ENCODE peak calls at places on chromosome 7, in seven cellular contexts. One of them, this sample, is unnamed.

GRCh38 chr7:36301914-36302771 is 87.5 kb upstream of the ANLN start:
- DNase-seq in SK-N-SH: no peak
- DNase-seq in HCT116: no peak
- DNase-seq in HepG2: no peak
- DNase-seq in K562: peak
- DNase-seq in H1: no peak
- DNase-seq in GM12878: no peak
- DNase-seq in this sample: no peak

GRCh38 chr7:30162622-30163124 is 27.9 kb downstream of the MTURN start:
- DNase-seq in SK-N-SH: no peak
- DNase-seq in HCT116: no peak
- DNase-seq in HepG2: peak
- DNase-seq in K562: no peak
- DNase-seq in H1: no peak
- DNase-seq in GM12878: no peak
- DNase-seq in this sample: no peak

GRCh38 chr7:112665709-112666108 is 124.5 kb downstream of the TMEM168 start:
- DNase-seq in SK-N-SH: peak
- DNase-seq in HCT116: no peak
- DNase-seq in HepG2: no peak
- DNase-seq in K562: no peak
- DNase-seq in H1: no peak
- DNase-seq in GM12878: no peak
- DNase-seq in this sample: peak

GRCh38 chr7:91940171-91940570 is 491 bp upstream of the AKAP9 start:
- DNase-seq in SK-N-SH: peak
- DNase-seq in HCT116: no peak
- DNase-seq in HepG2: peak
- DNase-seq in K562: peak
- DNase-seq in H1: no peak
- DNase-seq in GM12878: no peak
- DNase-seq in this sample: no peak

GRCh38 chr7:10205690-10206089 is 768.0 kb upstream of the PHF14 start:
- DNase-seq in SK-N-SH: no peak
- DNase-seq in HCT116: no peak
- DNase-seq in HepG2: no peak
- DNase-seq in K562: no peak
- DNase-seq in H1: no peak
- DNase-seq in GM12878: no peak
- DNase-seq in this sample: no peak

GRCh38 chr7:50404392-50404791 is 45.8 kb downstream of the FIGNL1 start:
- DNase-seq in SK-N-SH: peak
- DNase-seq in HCT116: no peak
- DNase-seq in HepG2: no peak
- DNase-seq in K562: peak
- DNase-seq in H1: no peak
- DNase-seq in GM12878: no peak
- DNase-seq in this sample: peak

GRCh38 chr7:47537716-47538640 is 43.9 kb downstream of the TNS3 start:
- DNase-seq in SK-N-SH: no peak
- DNase-seq in HCT116: no peak
- DNase-seq in HepG2: no peak
- DNase-seq in K562: no peak
- DNase-seq in H1: no peak
- DNase-seq in GM12878: no peak
- DNase-seq in this sample: no peak

GRCh38 chr7:100367676-100368613 is 5.3 kb upstream of the PILRA start:
- DNase-seq in SK-N-SH: no peak
- DNase-seq in HCT116: no peak
- DNase-seq in HepG2: no peak
- DNase-seq in K562: no peak
- DNase-seq in H1: no peak
- DNase-seq in GM12878: no peak
- DNase-seq in this sample: no peak

GRCh38 chr7:96674565-96674964 is 35.1 kb downstream of the SEM1 start:
- DNase-seq in SK-N-SH: no peak
- DNase-seq in HCT116: no peak
- DNase-seq in HepG2: no peak
- DNase-seq in K562: no peak
- DNase-seq in H1: no peak
- DNase-seq in GM12878: no peak
- DNase-seq in this sample: no peak

GRCh38 chr7:92836489-92837213 is at the start of gene CDK6:
- DNase-seq in SK-N-SH: peak
- DNase-seq in HCT116: no peak
- DNase-seq in HepG2: peak
- DNase-seq in K562: peak
- DNase-seq in H1: no peak
- DNase-seq in GM12878: no peak
- DNase-seq in this sample: no peak

GRCh38 chr7:78020131-78020873 is 221.7 kb downstream of the PHTF2 start:
- DNase-seq in SK-N-SH: peak
- DNase-seq in HCT116: peak
- DNase-seq in HepG2: peak
- DNase-seq in K562: peak
- DNase-seq in H1: no peak
- DNase-seq in GM12878: peak
- DNase-seq in this sample: peak

GRCh38 chr7:84070101-84070500 is 124.5 kb downstream of the SEMA3A start:
- DNase-seq in SK-N-SH: no peak
- DNase-seq in HCT116: no peak
- DNase-seq in HepG2: no peak
- DNase-seq in K562: no peak
- DNase-seq in H1: no peak
- DNase-seq in GM12878: no peak
- DNase-seq in this sample: no peak

GRCh38 chr7:129530881-129531391 is 28.6 kb downstream of the SMKR1 start:
- DNase-seq in SK-N-SH: no peak
- DNase-seq in HCT116: peak
- DNase-seq in HepG2: peak
- DNase-seq in K562: no peak
- DNase-seq in H1: no peak
- DNase-seq in GM12878: no peak
- DNase-seq in this sample: no peak

GRCh38 chr7:129351320-129351719 is 82.9 kb upstream of the STRIP2 start:
- DNase-seq in SK-N-SH: no peak
- DNase-seq in HCT116: no peak
- DNase-seq in HepG2: no peak
- DNase-seq in K562: no peak
- DNase-seq in H1: no peak
- DNase-seq in GM12878: no peak
- DNase-seq in this sample: no peak

GRCh38 chr7:91267558-91267955 is 3.3 kb downstream of the FZD1 start:
- DNase-seq in SK-N-SH: no peak
- DNase-seq in HCT116: no peak
- DNase-seq in HepG2: no peak
- DNase-seq in K562: no peak
- DNase-seq in H1: no peak
- DNase-seq in GM12878: no peak
- DNase-seq in this sample: no peak

GRCh38 chr7:140316165-140316661 is 82.1 kb downstream of the SLC37A3 start:
- DNase-seq in SK-N-SH: no peak
- DNase-seq in HCT116: peak
- DNase-seq in HepG2: no peak
- DNase-seq in K562: no peak
- DNase-seq in H1: no peak
- DNase-seq in GM12878: no peak
- DNase-seq in this sample: peak

GRCh38 chr7:155921804-155922506 is 109.7 kb upstream of the SHH start:
- DNase-seq in SK-N-SH: no peak
- DNase-seq in HCT116: peak
- DNase-seq in HepG2: no peak
- DNase-seq in K562: no peak
- DNase-seq in H1: no peak
- DNase-seq in GM12878: no peak
- DNase-seq in this sample: no peak

GRCh38 chr7:79176859-79177477 is 276.5 kb downstream of the MAGI2 start:
- DNase-seq in SK-N-SH: peak
- DNase-seq in HCT116: peak
- DNase-seq in HepG2: peak
- DNase-seq in K562: no peak
- DNase-seq in H1: no peak
- DNase-seq in GM12878: no peak
- DNase-seq in this sample: no peak

GRCh38 chr7:122219253-122219865 is 75.3 kb upstream of the AASS start:
- DNase-seq in SK-N-SH: peak
- DNase-seq in HCT116: peak
- DNase-seq in HepG2: peak
- DNase-seq in K562: peak
- DNase-seq in H1: no peak
- DNase-seq in GM12878: no peak
- DNase-seq in this sample: peak

GRCh38 chr7:151310578-151310977 is 31.0 kb upstream of the NUB1 start:
- DNase-seq in SK-N-SH: peak
- DNase-seq in HCT116: no peak
- DNase-seq in HepG2: peak
- DNase-seq in K562: peak
- DNase-seq in H1: no peak
- DNase-seq in GM12878: no peak
- DNase-seq in this sample: peak
- TF ChIP-seq JUND in SK-N-SH: no peak
- TF ChIP-seq JUND in HCT116: no peak
- TF ChIP-seq JUND in HepG2: no peak
- TF ChIP-seq JUND in K562: no peak
- TF ChIP-seq JUND in H1: no peak
- TF ChIP-seq JUND in GM12878: no peak
- TF ChIP-seq JUND in this sample: no peak

GRCh38 chr7:94779070-94779469 is 123.1 kb upstream of the SGCE start:
- DNase-seq in SK-N-SH: no peak
- DNase-seq in HCT116: no peak
- DNase-seq in HepG2: no peak
- DNase-seq in K562: no peak
- DNase-seq in H1: no peak
- DNase-seq in GM12878: no peak
- DNase-seq in this sample: no peak
- TF ChIP-seq JUND in SK-N-SH: no peak
- TF ChIP-seq JUND in HCT116: no peak
- TF ChIP-seq JUND in HepG2: no peak
- TF ChIP-seq JUND in K562: no peak
- TF ChIP-seq JUND in H1: no peak
- TF ChIP-seq JUND in GM12878: no peak
- TF ChIP-seq JUND in this sample: no peak

DNA sequence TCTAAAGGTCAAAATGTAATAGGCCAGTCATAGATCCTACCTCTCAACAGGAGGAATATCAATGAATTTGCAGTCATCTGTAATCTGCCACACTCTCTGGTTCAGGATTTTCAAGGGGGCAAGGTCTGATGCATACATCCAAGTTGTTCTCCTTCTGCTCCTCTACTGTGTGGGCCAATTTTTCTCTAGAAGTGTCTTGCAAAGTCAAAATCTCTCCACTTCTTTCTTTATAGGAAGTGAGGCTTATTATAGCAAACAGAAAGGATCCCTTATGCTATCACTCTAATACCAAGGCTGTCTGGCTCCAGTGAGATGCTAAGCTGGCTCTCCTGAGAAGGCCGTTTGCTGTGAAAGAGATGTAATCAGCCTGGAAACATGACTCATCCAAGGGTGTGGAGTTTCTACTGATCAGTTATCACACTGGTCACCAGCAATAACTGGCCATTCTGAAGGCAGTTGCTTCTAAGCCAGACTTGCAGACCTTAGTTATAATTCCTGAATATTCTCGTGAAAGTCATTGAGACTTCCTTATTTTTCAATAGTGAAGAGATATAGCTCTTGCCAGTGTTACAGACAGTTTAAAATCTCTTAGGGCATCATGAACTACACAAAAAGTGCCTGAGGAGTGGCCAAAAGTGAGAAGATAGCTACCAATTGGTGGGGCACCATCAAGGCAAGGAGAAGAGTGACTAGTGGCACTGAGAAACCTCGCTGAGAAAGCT is 43.2 kb upstream of the LRGUK start:
- DNase-seq in SK-N-SH: no peak
- DNase-seq in HCT116: no peak
- DNase-seq in HepG2: no peak
- DNase-seq in K562: peak
- DNase-seq in H1: no peak
- DNase-seq in GM12878: no peak
- DNase-seq in this sample: no peak
- TF ChIP-seq JUND in SK-N-SH: no peak
- TF ChIP-seq JUND in HCT116: no peak
- TF ChIP-seq JUND in HepG2: no peak
- TF ChIP-seq JUND in K562: peak
- TF ChIP-seq JUND in H1: no peak
- TF ChIP-seq JUND in GM12878: no peak
- TF ChIP-seq JUND in this sample: no peak

DNA sequence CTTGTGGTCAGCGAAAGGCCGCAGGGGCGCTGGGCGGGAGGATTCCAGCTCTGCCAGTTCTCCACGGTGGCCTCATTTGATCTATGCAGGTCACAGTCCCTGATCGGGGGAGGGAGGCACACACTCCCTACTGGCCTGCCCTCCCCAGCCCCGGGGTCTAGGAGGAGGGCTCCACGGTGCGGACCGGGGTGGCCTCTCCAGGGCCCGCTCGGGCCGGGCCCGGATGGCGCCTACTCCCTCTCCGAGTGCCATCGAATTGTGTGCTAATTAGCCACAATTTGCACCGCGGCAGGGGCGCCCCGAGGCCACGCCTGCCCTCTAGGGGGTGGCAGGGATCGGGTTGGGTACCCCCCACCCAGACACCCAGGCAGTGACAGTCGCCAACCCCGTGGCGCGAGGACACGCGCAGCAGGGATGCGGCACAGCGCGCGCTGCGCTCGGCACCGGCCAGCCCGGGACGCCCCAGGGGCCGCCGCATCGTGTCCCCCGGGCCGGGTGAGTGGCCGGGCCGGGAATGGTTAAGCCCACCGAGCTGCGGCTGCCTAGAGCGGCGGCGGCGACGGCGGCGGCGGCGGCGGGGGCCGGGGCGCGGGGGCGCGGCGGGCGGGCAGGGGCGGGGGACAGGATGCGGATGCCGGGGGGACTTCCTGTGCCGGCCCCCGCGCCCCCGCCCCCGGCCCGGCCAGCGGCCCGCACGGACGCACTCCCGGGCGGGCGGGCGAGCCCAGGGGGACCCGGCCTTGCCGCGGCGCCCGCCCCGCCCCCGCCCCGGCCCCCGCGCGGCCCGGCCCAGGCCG is at the start of gene ZNF853:
- DNase-seq in SK-N-SH: peak
- DNase-seq in HCT116: no peak
- DNase-seq in HepG2: no peak
- DNase-seq in K562: no peak
- DNase-seq in H1: no peak
- DNase-seq in GM12878: no peak
- DNase-seq in this sample: no peak
- TF ChIP-seq JUND in SK-N-SH: no peak
- TF ChIP-seq JUND in HCT116: no peak
- TF ChIP-seq JUND in HepG2: no peak
- TF ChIP-seq JUND in K562: no peak
- TF ChIP-seq JUND in H1: no peak
- TF ChIP-seq JUND in GM12878: no peak
- TF ChIP-seq JUND in this sample: no peak